ENCODE peak calls at places on chromosomes 6 and 20, in six cellular contexts. One of them, this sample, is unnamed.

GRCh38 chr6:43412541-43412940 is 14.8 kb upstream of the ABCC10 start:
- DNase-seq in GM13976: no peak
- DNase-seq in fibroblast of mammary gland: no peak
- DNase-seq in neural crest cell: no peak
- DNase-seq in RWPE1: no peak
- DNase-seq in fibroblast of lung: no peak
- DNase-seq in this sample: no peak

GRCh38 chr20:33702861-33703260 is 16.7 kb upstream of the E2F1 start:
- DNase-seq in GM13976: no peak
- DNase-seq in fibroblast of mammary gland: no peak
- DNase-seq in neural crest cell: no peak
- DNase-seq in RWPE1: no peak
- DNase-seq in fibroblast of lung: no peak
- DNase-seq in this sample: no peak

GRCh38 chr20:19992996-19993908 is 23.9 kb upstream of the NAA20 start:
- DNase-seq in GM13976: no peak
- DNase-seq in fibroblast of mammary gland: peak; percentile 87
- DNase-seq in neural crest cell: no peak
- DNase-seq in RWPE1: peak; percentile 95
- DNase-seq in fibroblast of lung: peak; percentile 78
- DNase-seq in this sample: no peak

GRCh38 chr20:24768977-24769675 is 179.9 kb upstream of the CST7 start:
- DNase-seq in GM13976: no peak
- DNase-seq in fibroblast of mammary gland: no peak
- DNase-seq in neural crest cell: no peak
- DNase-seq in RWPE1: no peak
- DNase-seq in fibroblast of lung: no peak
- DNase-seq in this sample: no peak

GRCh38 chr6:75334266-75335040 is 49.9 kb upstream of the TMEM30A start:
- DNase-seq in GM13976: no peak
- DNase-seq in fibroblast of mammary gland: peak; percentile 95
- DNase-seq in neural crest cell: no peak
- DNase-seq in RWPE1: no peak
- DNase-seq in fibroblast of lung: peak; percentile 75
- DNase-seq in this sample: no peak

GRCh38 chr20:41137412-41138216 is at the start of gene PLCG1:
- DNase-seq in GM13976: peak; percentile 91
- DNase-seq in fibroblast of mammary gland: peak; percentile 50
- DNase-seq in neural crest cell: peak; percentile 78
- DNase-seq in RWPE1: peak; percentile 92
- DNase-seq in fibroblast of lung: peak; percentile 69
- DNase-seq in this sample: peak; percentile 94

GRCh38 chr6:70396796-70397729 is 16.2 kb upstream of the FAM135A start:
- DNase-seq in GM13976: no peak
- DNase-seq in fibroblast of mammary gland: no peak
- DNase-seq in neural crest cell: no peak
- DNase-seq in RWPE1: peak; percentile 26
- DNase-seq in fibroblast of lung: peak; percentile 5
- DNase-seq in this sample: no peak

GRCh38 chr6:52482903-52483670 is 62.9 kb downstream of the EFHC1 start:
- DNase-seq in GM13976: no peak
- DNase-seq in fibroblast of mammary gland: no peak
- DNase-seq in neural crest cell: no peak
- DNase-seq in RWPE1: no peak
- DNase-seq in fibroblast of lung: no peak
- DNase-seq in this sample: no peak

GRCh38 chr6:169964440-169965212 is 213.2 kb downstream of the ERMARD start:
- DNase-seq in GM13976: no peak
- DNase-seq in fibroblast of mammary gland: no peak
- DNase-seq in neural crest cell: no peak
- DNase-seq in RWPE1: no peak
- DNase-seq in fibroblast of lung: no peak
- DNase-seq in this sample: no peak

GRCh38 chr20:2305946-2306345 is 10.1 kb downstream of the TGM3 start:
- DNase-seq in GM13976: no peak
- DNase-seq in fibroblast of mammary gland: no peak
- DNase-seq in neural crest cell: no peak
- DNase-seq in RWPE1: no peak
- DNase-seq in fibroblast of lung: no peak
- DNase-seq in this sample: no peak

GRCh38 chr20:63736893-63737689 is 627 bp downstream of the LIME1 start:
- DNase-seq in GM13976: peak; percentile 58
- DNase-seq in fibroblast of mammary gland: no peak
- DNase-seq in neural crest cell: no peak
- DNase-seq in RWPE1: no peak
- DNase-seq in fibroblast of lung: no peak
- DNase-seq in this sample: peak; percentile 73

GRCh38 chr6:41939848-41940758 is 1.5 kb downstream of the CCND3 start:
- DNase-seq in GM13976: no peak
- DNase-seq in fibroblast of mammary gland: peak; percentile 62
- DNase-seq in neural crest cell: no peak
- DNase-seq in RWPE1: no peak
- DNase-seq in fibroblast of lung: peak; percentile 44
- DNase-seq in this sample: no peak

GRCh38 chr6:159608961-159609673 is 83.9 kb downstream of the SOD2 start:
- DNase-seq in GM13976: peak; percentile 65
- DNase-seq in fibroblast of mammary gland: peak; percentile 58
- DNase-seq in neural crest cell: no peak
- DNase-seq in RWPE1: peak; percentile 48
- DNase-seq in fibroblast of lung: peak; percentile 39
- DNase-seq in this sample: peak; percentile 67
- TF ChIP-seq CTCF in GM13976: peak; percentile 78
- TF ChIP-seq CTCF in fibroblast of mammary gland: peak; percentile 89
- TF ChIP-seq CTCF in neural crest cell: peak; percentile 40
- TF ChIP-seq CTCF in RWPE1: peak; percentile 29
- TF ChIP-seq CTCF in fibroblast of lung: peak; percentile 55
- TF ChIP-seq CTCF in this sample: peak; percentile 76

DNA sequence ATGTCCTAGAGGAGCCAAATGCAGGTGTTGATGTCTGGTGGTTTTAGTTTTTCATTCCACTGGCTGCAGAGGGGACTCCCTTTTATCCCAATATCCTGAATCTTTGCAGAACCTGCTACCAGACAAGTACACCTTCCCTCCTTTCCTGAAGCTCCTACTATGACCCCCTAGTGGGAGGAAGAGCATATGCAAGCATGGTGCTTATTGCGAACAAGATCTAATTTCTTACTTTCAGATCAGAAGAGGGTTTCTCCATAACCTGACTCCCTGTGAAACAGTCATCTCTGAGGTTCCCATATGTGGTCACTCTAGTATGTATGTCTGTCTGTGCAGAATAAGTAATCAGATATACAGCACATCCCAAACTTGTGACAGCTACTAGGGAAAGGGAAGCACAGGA is 277.2 kb downstream of the ARHGAP18 start:
- DNase-seq in GM13976: no peak
- DNase-seq in fibroblast of mammary gland: peak; percentile 18
- DNase-seq in neural crest cell: no peak
- DNase-seq in RWPE1: peak; percentile 24
- DNase-seq in fibroblast of lung: no peak
- DNase-seq in this sample: no peak
- TF ChIP-seq CTCF in GM13976: no peak
- TF ChIP-seq CTCF in fibroblast of mammary gland: peak; percentile 33
- TF ChIP-seq CTCF in neural crest cell: peak; percentile 42
- TF ChIP-seq CTCF in RWPE1: no peak
- TF ChIP-seq CTCF in fibroblast of lung: peak; percentile 9
- TF ChIP-seq CTCF in this sample: peak; percentile 5

DNA sequence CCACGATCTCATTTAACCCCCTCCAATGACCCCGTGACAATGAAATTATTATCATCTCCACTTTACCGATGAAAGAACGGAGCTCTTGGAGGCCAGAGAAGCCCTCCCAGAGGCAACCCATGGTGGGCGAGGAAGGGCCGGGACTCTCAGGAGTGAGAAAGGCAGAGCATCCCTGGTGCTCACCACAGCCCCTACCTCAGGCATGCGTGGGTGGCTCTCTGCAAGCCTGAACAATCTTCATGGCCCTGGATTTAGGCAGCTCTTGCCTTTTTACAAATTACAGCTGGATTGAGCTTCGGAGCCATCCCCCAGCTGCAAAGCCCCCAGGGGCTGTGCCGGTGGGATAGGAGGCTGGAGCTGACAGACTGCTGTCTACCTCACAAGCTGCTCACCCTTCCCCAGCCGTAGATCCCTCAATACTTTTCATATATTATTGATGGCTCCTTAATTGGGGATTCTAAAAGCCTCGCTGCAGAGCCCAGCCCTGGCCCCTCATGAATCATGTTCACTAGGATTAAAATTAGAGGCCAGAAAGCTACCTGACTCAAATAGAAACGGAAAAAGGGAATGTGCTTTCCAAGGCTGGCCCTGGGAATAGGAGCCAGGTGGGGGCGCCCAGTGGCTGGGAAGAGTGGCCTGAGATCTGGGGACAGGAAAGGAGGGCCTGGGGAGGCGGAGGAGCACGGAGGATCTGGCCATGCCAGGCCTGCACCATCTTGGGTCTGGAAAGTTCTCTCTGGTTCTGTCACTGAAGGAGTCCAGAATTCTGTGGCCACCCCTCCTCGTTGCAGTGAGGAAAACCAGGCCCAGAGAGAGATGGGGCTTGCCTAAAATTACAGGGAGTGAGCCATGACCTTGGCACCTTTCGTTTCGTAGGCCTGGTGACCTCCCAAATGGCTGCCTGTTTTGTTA is 29.1 kb downstream of the CPNE5 start:
- DNase-seq in GM13976: no peak
- DNase-seq in fibroblast of mammary gland: no peak
- DNase-seq in neural crest cell: no peak
- DNase-seq in RWPE1: no peak
- DNase-seq in fibroblast of lung: no peak
- DNase-seq in this sample: no peak
- TF ChIP-seq CTCF in GM13976: no peak
- TF ChIP-seq CTCF in fibroblast of mammary gland: no peak
- TF ChIP-seq CTCF in neural crest cell: no peak
- TF ChIP-seq CTCF in RWPE1: no peak
- TF ChIP-seq CTCF in fibroblast of lung: no peak
- TF ChIP-seq CTCF in this sample: no peak

GRCh38 chr6:134097114-134097707 is 44.8 kb upstream of the SLC2A12 start:
- DNase-seq in GM13976: peak; percentile 67
- DNase-seq in fibroblast of mammary gland: peak; percentile 76
- DNase-seq in neural crest cell: peak; percentile 81
- DNase-seq in RWPE1: peak; percentile 70
- DNase-seq in fibroblast of lung: peak; percentile 83
- DNase-seq in this sample: peak; percentile 57
- TF ChIP-seq CTCF in GM13976: peak; percentile 61
- TF ChIP-seq CTCF in fibroblast of mammary gland: peak; percentile 58
- TF ChIP-seq CTCF in neural crest cell: peak; percentile 93
- TF ChIP-seq CTCF in RWPE1: peak; percentile 62
- TF ChIP-seq CTCF in fibroblast of lung: peak; percentile 59
- TF ChIP-seq CTCF in this sample: peak; percentile 61

GRCh38 chr6:72702421-72702820 is 80.6 kb downstream of the KCNQ5 start:
- DNase-seq in GM13976: no peak
- DNase-seq in fibroblast of mammary gland: no peak
- DNase-seq in neural crest cell: no peak
- DNase-seq in RWPE1: no peak
- DNase-seq in fibroblast of lung: no peak
- DNase-seq in this sample: no peak

GRCh38 chr6:72703093-72703492 is 81.2 kb downstream of the KCNQ5 start:
- DNase-seq in GM13976: no peak
- DNase-seq in fibroblast of mammary gland: no peak
- DNase-seq in neural crest cell: no peak
- DNase-seq in RWPE1: no peak
- DNase-seq in fibroblast of lung: no peak
- DNase-seq in this sample: no peak

GRCh38 chr6:72709436-72709835 is 87.6 kb downstream of the KCNQ5 start:
- DNase-seq in GM13976: no peak
- DNase-seq in fibroblast of mammary gland: peak; percentile 6
- DNase-seq in neural crest cell: no peak
- DNase-seq in RWPE1: no peak
- DNase-seq in fibroblast of lung: no peak
- DNase-seq in this sample: no peak

GRCh38 chr6:72699142-72699541 is 77.3 kb downstream of the KCNQ5 start:
- DNase-seq in GM13976: no peak
- DNase-seq in fibroblast of mammary gland: peak; percentile 4
- DNase-seq in neural crest cell: no peak
- DNase-seq in RWPE1: no peak
- DNase-seq in fibroblast of lung: no peak
- DNase-seq in this sample: no peak

GRCh38 chr6:72704979-72705378 is 83.1 kb downstream of the KCNQ5 start:
- DNase-seq in GM13976: no peak
- DNase-seq in fibroblast of mammary gland: peak; percentile 5
- DNase-seq in neural crest cell: no peak
- DNase-seq in RWPE1: no peak
- DNase-seq in fibroblast of lung: no peak
- DNase-seq in this sample: no peak
- TF ChIP-seq CTCF in GM13976: no peak
- TF ChIP-seq CTCF in fibroblast of mammary gland: peak; percentile 12
- TF ChIP-seq CTCF in neural crest cell: no peak
- TF ChIP-seq CTCF in RWPE1: no peak
- TF ChIP-seq CTCF in fibroblast of lung: no peak
- TF ChIP-seq CTCF in this sample: no peak

GRCh38 chr20:53493201-53493908 is 100.3 kb downstream of the ZNF217 start:
- DNase-seq in GM13976: no peak
- DNase-seq in fibroblast of mammary gland: peak; percentile 59
- DNase-seq in neural crest cell: no peak
- DNase-seq in RWPE1: no peak
- DNase-seq in fibroblast of lung: no peak
- DNase-seq in this sample: no peak
- TF ChIP-seq CTCF in GM13976: no peak
- TF ChIP-seq CTCF in fibroblast of mammary gland: peak; percentile 33
- TF ChIP-seq CTCF in neural crest cell: peak; percentile 40
- TF ChIP-seq CTCF in RWPE1: no peak
- TF ChIP-seq CTCF in fibroblast of lung: no peak
- TF ChIP-seq CTCF in this sample: no peak

DNA sequence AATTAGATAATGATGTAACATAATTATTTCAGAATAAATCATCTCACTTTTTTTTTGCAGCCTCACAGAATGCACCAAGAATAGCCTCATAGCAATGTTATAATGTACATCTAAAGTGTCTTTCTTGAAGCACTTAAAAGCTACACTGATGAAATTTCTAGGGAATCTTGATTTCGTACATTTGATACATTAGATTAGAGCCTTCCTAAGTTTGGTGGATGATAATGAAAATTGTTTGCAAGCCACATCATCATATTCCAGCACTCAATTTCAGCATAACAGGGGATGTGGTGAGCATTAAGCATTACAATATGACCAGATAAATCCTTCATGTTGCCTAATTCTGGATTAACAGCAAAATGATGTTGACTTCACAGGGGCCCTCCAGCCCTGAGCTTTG is 9.7 kb upstream of the METTL24 start:
- DNase-seq in GM13976: no peak
- DNase-seq in fibroblast of mammary gland: no peak
- DNase-seq in neural crest cell: no peak
- DNase-seq in RWPE1: no peak
- DNase-seq in fibroblast of lung: no peak
- DNase-seq in this sample: no peak
- TF ChIP-seq CTCF in GM13976: no peak
- TF ChIP-seq CTCF in fibroblast of mammary gland: no peak
- TF ChIP-seq CTCF in neural crest cell: no peak
- TF ChIP-seq CTCF in RWPE1: no peak
- TF ChIP-seq CTCF in fibroblast of lung: no peak
- TF ChIP-seq CTCF in this sample: no peak